ENCODE peak calls at places on chromosomes 11 and 22, in six cellular contexts. A, T, D, L, Y and B are unnamed samples.

GRCh38 chr11:61056981-61057380 is 45.3 kb upstream of the CD5 start:
- DNase-seq in A (no peak), T (no peak), Y (no peak), D (no peak), L (no peak), B (no peak)

GRCh38 chr22:30882974-30883533 is 85.5 kb downstream of the MORC2 start:
- DNase-seq in A (no peak), T (no peak), D (no peak), L (no peak), Y (no peak), B (peak; percentile 5)

GRCh38 chr11:2945757-2946287 is 16.6 kb upstream of the PHLDA2 start:
- DNase-seq in L (no peak), A (no peak), T (no peak), D (no peak), Y (no peak), B (no peak)

GRCh38 chr11:133917921-133918605 is 38.7 kb downstream of the IGSF9B start:
- DNase-seq in Y (no peak), L (no peak), D (no peak), A (no peak), T (no peak), B (no peak)

GRCh38 chr11:66143264-66143566 is 73.1 kb downstream of the PACS1 start:
- DNase-seq in Y (no peak), A (no peak), T (no peak), L (no peak), D (no peak), B (no peak)

GRCh38 chr11:104033134-104033533 is 3.3 kb upstream of the DDI1 start:
- DNase-seq in Y (no peak), A (peak; percentile 22), D (no peak), T (no peak), L (no peak), B (no peak)

GRCh38 chr11:113553235-113553634 is 78.0 kb upstream of the DRD2 start:
- DNase-seq in L (no peak), D (peak; percentile 24), T (no peak), Y (no peak), A (peak; percentile 34), B (no peak)

GRCh38 chr11:117319214-117319840 is 3.3 kb upstream of the BACE1 start:
- DNase-seq in D (no peak), L (no peak), Y (no peak), T (no peak), A (no peak), B (no peak)

GRCh38 chr11:131246589-131247164 is 123.7 kb upstream of the NTM start:
- DNase-seq in Y (no peak), T (no peak), A (peak; percentile 28), L (peak; percentile 45), D (no peak), B (peak; percentile 8)

GRCh38 chr11:61919113-61919840 is 1.9 kb upstream of the RAB3IL1 start:
- DNase-seq in L (peak; percentile 19), D (no peak), T (no peak), Y (peak; percentile 25), A (no peak), B (no peak)

GRCh38 chr22:22342697-22343602 is 98.4 kb downstream of the VPREB1 start:
- DNase-seq in T (peak; percentile 40), L (peak; percentile 90), D (no peak), A (no peak), Y (no peak), B (no peak)

GRCh38 chr11:101446238-101446637 is 137.6 kb downstream of the TRPC6 start:
- DNase-seq in Y (no peak), D (no peak), T (no peak), A (no peak), L (no peak), B (no peak)

GRCh38 chr22:44330727-44331660 is 18.2 kb upstream of the SHISAL1 start:
- DNase-seq in D (no peak), T (no peak), Y (no peak), L (no peak), A (no peak), B (no peak)

GRCh38 chr11:33874910-33875490 is 16.9 kb downstream of the LMO2 start:
- DNase-seq in L (no peak), T (no peak), A (no peak), Y (no peak), D (no peak), B (no peak)

GRCh38 chr11:843818-844692 is 1.4 kb downstream of the TSPAN4 start:
- DNase-seq in L (peak; percentile 84), A (peak; percentile 98), Y (peak; percentile 90), T (no peak), D (peak; percentile 90), B (peak; percentile 95)

GRCh38 chr11:95456704-95457491 is 225.9 kb upstream of the SESN3 start:
- DNase-seq in A (no peak), Y (no peak), L (no peak), T (no peak), D (no peak), B (no peak)

GRCh38 chr11:6319879-6320410 is 356 bp downstream of the CAVIN3 start:
- DNase-seq in A (peak; percentile 95), T (no peak), L (peak; percentile 90), Y (peak; percentile 90), D (peak; percentile 92), B (peak; percentile 92)

GRCh38 chr11:31355131-31355530 is 14.4 kb downstream of the DCDC1 start:
- DNase-seq in A (no peak), Y (no peak), T (no peak), L (no peak), D (no peak), B (no peak)

GRCh38 chr11:61032824-61033223 is 61.3 kb downstream of the CD6 start:
- DNase-seq in T (no peak), A (no peak), L (no peak), D (no peak), Y (no peak), B (no peak)

GRCh38 chr11:1771273-1771672 is 7.5 kb upstream of the CTSD start:
- DNase-seq in T (no peak), A (no peak), Y (no peak), D (no peak), L (no peak), B (no peak)

GRCh38 chr11:104254347-104254746 is 90.4 kb upstream of the PDGFD start:
- DNase-seq in L (peak; percentile 29), D (no peak), A (no peak), T (no peak), Y (no peak), B (no peak)

GRCh38 chr22:19540394-19540793 is 16.2 kb upstream of the CLDN5 start:
- DNase-seq in A (no peak), L (no peak), Y (no peak), T (no peak), D (no peak), B (no peak)

GRCh38 chr22:39253427-39254070 is 8.8 kb upstream of the PDGFB start:
- DNase-seq in A (peak; percentile 58), Y (peak; percentile 60), D (peak; percentile 73), T (no peak), L (peak; percentile 52), B (peak; percentile 86)

GRCh38 chr11:20470348-20470747 is 82.8 kb downstream of the PRMT3 start:
- DNase-seq in T (no peak), D (no peak), Y (no peak), A (no peak), L (no peak), B (no peak)

GRCh38 chr11:73192272-73192671 is 25.8 kb upstream of the P2RY2 start:
- DNase-seq in D (no peak), Y (no peak), A (no peak), L (no peak), T (no peak), B (no peak)

DNA sequence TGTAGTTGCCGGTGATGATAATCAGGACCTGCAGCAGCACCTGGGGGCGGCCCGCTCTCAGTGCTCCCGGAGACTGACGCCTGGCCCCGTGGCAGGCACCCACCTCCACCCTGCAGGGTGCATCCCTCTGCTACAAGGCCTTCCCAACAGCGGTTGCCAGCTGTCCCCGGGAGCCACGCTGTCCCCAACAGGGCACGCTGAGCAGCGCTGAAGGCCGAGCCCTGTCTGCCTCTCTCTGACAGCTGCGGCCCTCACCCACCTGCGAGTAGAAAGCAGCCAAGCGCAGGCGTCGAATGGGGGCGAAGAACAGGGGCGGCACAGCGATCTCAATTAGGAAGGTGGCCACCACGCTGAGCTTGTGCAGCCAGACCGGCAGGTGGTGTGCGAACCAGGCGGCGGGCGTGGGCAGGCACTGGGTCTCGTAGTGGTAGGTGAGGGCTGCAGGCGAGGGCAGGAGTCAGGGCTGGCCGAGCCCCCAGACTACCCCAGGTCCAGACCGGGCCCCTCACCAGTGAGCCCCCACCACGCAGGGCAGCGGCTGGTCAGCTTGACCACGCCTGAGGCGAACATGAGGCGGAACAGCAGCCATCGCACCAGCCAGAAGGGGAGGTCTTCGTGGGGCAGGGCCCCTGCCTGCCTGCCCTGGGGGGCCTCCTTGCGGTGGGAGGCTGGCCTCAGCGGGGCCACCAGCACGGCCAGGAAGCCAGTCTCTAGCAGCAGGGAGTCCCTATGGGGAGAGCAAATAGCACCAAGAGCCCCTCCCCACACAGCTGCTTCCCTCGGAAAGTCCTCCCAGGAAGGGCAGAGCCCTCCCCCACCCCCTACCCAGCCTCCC is 1.5 kb downstream of the LMF2 start:
- DNase-seq in T (no peak), A (no peak), D (no peak), L (no peak), Y (peak; percentile 58), B (no peak)
- H3K4me3 ChIP-seq in T (no peak overlapping the region), A (peak overlapping the region; percentile 99), D (peak overlapping the region; percentile 99), L (peak overlapping the region; percentile 70), Y (peak overlapping the region; percentile 81), B (peak overlapping the region; percentile 100)

DNA sequence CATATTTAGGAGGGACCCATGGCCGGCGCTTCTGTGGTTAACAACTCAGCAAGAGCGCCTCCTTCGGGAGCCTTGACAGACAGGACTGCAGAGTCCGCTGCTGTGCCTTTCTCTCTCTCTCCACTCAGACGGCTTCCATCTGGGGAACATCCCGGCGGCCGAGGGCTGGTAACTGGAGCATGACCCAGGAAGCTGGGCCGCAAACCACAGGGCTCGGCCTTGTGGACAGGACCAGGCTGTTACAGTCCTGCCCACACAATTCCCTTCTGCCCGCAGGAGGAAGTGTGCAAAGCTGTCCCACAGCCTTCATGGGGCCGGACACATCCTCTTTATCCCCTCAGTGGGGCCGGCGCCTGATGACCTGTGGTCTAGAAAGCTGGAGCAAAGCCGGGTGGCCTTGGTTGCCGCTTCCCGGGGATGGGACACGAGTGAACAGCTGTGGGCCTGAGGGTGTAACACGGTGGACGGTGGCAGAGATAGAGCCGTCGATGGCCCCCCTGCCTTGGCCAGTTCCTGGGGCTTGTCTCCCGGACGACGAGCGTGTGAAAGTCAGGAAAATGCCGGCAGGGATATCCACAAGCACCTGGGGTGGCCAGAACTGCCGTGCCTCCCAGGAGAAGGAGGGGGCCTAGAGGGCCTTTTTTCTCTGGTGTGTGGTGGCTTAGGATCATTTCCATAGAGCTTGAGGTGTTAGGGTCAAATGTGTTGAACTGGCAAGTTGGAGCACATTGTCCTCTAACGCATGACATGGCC is 50.1 kb downstream of the FBLN1 start:
- DNase-seq in A (peak; percentile 56), T (no peak), D (peak; percentile 57), L (peak; percentile 41), Y (peak; percentile 80), B (peak; percentile 73)
- H3K4me3 ChIP-seq in A (no peak overlapping the region), T (no peak overlapping the region), D (no peak overlapping the region), L (no peak overlapping the region), Y (no peak overlapping the region), B (no peak overlapping the region)

GRCh38 chr22:42536166-42536565 is 16.6 kb upstream of the RRP7A start:
- DNase-seq in D (no peak), A (no peak), L (no peak), Y (no peak), T (no peak), B (no peak)
- H3K4me3 ChIP-seq in D (no peak overlapping the region), A (no peak overlapping the region), L (no peak overlapping the region), Y (no peak overlapping the region), T (no peak overlapping the region), B (no peak overlapping the region)

DNA sequence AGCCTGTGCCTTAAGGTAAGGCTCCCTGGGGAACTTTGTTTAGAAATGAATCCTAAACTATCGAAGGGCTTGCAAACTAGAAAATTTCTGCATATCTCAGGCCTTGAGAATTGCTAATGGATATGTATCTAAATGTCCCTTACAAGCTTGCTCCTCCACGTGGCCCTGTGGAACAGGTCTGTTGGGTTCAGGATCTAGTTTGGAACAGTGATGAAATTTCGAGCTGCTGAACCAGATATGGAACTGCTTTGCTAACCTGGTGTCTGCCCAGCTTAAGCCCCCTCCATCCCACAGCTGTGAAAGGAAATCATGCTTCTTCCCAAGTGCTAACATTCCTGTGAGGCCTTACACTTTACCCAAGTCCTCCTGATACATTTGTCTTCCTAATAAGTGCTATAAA is 11.6 kb downstream of the SREBF2 start:
- DNase-seq in T (no peak), Y (no peak), A (no peak), D (no peak), L (no peak), B (no peak)
- H3K4me3 ChIP-seq in T (no peak overlapping the region), Y (no peak overlapping the region), A (no peak overlapping the region), D (no peak overlapping the region), L (no peak overlapping the region), B (no peak overlapping the region)